ENCODE peak calls at places on chromosome 19, in nine cellular contexts. T, G, B, K, A, E, R, X and M are unnamed samples.

GRCh38 chr19:48638831-48639381 is 1.7 kb upstream of the DBP start:
- DNase-seq in B (no peak), A (no peak), K (no peak), X (no peak), E (no peak), G (no peak), R (no peak), T (peak), M (no peak)

GRCh38 chr19:38644719-38645118 is 2.7 kb upstream of the ACTN4 start:
- DNase-seq in E (no peak), A (no peak), T (no peak), R (no peak), X (no peak), B (no peak), G (no peak), K (no peak), M (no peak)

GRCh38 chr19:12773571-12773970 is 1.8 kb downstream of the HOOK2 start:
- DNase-seq in R (no peak), K (no peak), B (no peak), E (no peak), A (no peak), G (peak), T (no peak), X (peak), M (no peak)

GRCh38 chr19:2142173-2142829 is 9.1 kb downstream of the AP3D1 start:
- DNase-seq in E (no peak), R (no peak), B (no peak), K (no peak), A (no peak), T (no peak), G (no peak), X (no peak), M (no peak)

GRCh38 chr19:3034194-3034844 is 5.2 kb upstream of the TLE2 start:
- DNase-seq in X (peak), T (no peak), G (no peak), K (no peak), A (no peak), B (peak), E (no peak), R (no peak), M (no peak)

GRCh38 chr19:19652482-19653295 is 9.2 kb upstream of the GMIP start:
- DNase-seq in G (no peak), R (no peak), X (peak), B (no peak), T (no peak), E (no peak), K (no peak), A (no peak), M (no peak)

GRCh38 chr19:2578391-2578826 is 102.5 kb downstream of the GADD45B start:
- DNase-seq in T (peak), K (no peak), E (peak), G (no peak), R (no peak), A (no peak), B (no peak), X (peak), M (peak)

GRCh38 chr19:51371186-51371690 is 1.2 kb downstream of the NKG7 start:
- DNase-seq in R (no peak), K (no peak), X (no peak), T (peak), A (no peak), E (no peak), G (no peak), B (no peak), M (no peak)

GRCh38 chr19:34317311-34317927 is 47.6 kb upstream of the GPI start:
- DNase-seq in G (peak), R (no peak), T (no peak), A (peak), K (no peak), B (no peak), X (no peak), E (no peak), M (no peak)

GRCh38 chr19:1087813-1088418 is 7.3 kb downstream of the POLR2E start:
- DNase-seq in T (peak), B (no peak), K (no peak), E (no peak), A (no peak), G (no peak), X (no peak), R (no peak), M (no peak)

GRCh38 chr19:47362321-47362720 is 13.2 kb downstream of the DHX34 start:
- DNase-seq in A (no peak), T (no peak), G (no peak), B (no peak), E (no peak), X (no peak), K (no peak), R (no peak), M (no peak)

GRCh38 chr19:45280471-45280961 is 29.4 kb downstream of the MARK4 start:
- DNase-seq in X (no peak), B (no peak), R (no peak), K (no peak), A (no peak), T (no peak), E (no peak), G (no peak), M (no peak)

GRCh38 chr19:54030895-54031586 is 32.7 kb downstream of the VSTM1 start:
- DNase-seq in X (peak), T (no peak), K (no peak), R (no peak), A (no peak), G (no peak), E (no peak), B (no peak), M (no peak)

GRCh38 chr19:11347546-11347945 is 1.2 kb downstream of the CCDC159 start:
- DNase-seq in X (no peak), G (peak), K (no peak), B (no peak), E (no peak), A (no peak), R (no peak), T (no peak), M (no peak)

GRCh38 chr19:47469719-47470118 is 2.0 kb downstream of the SLC8A2 start:
- DNase-seq in K (no peak), E (no peak), T (peak), A (no peak), B (no peak), R (no peak), X (no peak), G (peak), M (no peak)

GRCh38 chr19:294819-295686 is 3.9 kb upstream of the PLPP2 start:
- DNase-seq in A (no peak), R (peak), E (no peak), T (peak), G (peak), X (peak), B (no peak), K (peak), M (no peak)

GRCh38 chr19:2217591-2217990 is 18.5 kb downstream of the PLEKHJ1 start:
- DNase-seq in E (no peak), X (no peak), K (no peak), A (no peak), R (no peak), G (no peak), B (no peak), T (no peak), M (no peak)

GRCh38 chr19:39672473-39672872 is 16.8 kb downstream of the LGALS16 start:
- DNase-seq in G (no peak), T (no peak), A (no peak), R (no peak), B (no peak), E (no peak), K (no peak), X (no peak), M (no peak)

GRCh38 chr19:48466571-48467325 is 2.4 kb upstream of the CYTH2 start:
- DNase-seq in E (no peak), G (no peak), T (no peak), B (peak), R (no peak), X (peak), A (no peak), K (no peak), M (no peak)

GRCh38 chr19:8333771-8334457 is 9.1 kb downstream of the KANK3 start:
- DNase-seq in X (no peak), B (no peak), G (peak), E (no peak), T (peak), A (no peak), R (peak), K (no peak), M (no peak)

GRCh38 chr19:32718286-32718685 is 1.3 kb upstream of the TDRD12 start:
- DNase-seq in R (no peak), X (no peak), T (no peak), K (no peak), A (no peak), E (no peak), G (no peak), B (no peak), M (no peak)

GRCh38 chr19:4543856-4544647 is 4.2 kb upstream of the LRG1 start:
- DNase-seq in K (no peak), A (no peak), E (no peak), R (no peak), X (no peak), B (no peak), T (no peak), G (no peak), M (no peak)

GRCh38 chr19:47446534-47447469 is 24.9 kb downstream of the SLC8A2 start:
- DNase-seq in K (no peak), A (no peak), R (no peak), E (no peak), X (no peak), B (no peak), G (peak), T (no peak), M (no peak)

GRCh38 chr19:10295305-10295846 is 5.6 kb downstream of the ICAM5 start:
- DNase-seq in A (peak), E (no peak), B (no peak), K (no peak), R (no peak), X (no peak), T (no peak), G (no peak), M (no peak)

GRCh38 chr19:41792513-41793413 is 3.6 kb upstream of the CEACAM3 start:
- DNase-seq in B (no peak), K (peak), G (no peak), R (no peak), X (peak), E (no peak), A (peak), T (peak), M (peak)